ENCODE peak calls at places on chromosomes 1 and 21, in eight cellular contexts. J, S, B, M, C, N, P and O are unnamed samples.

GRCh38 chr21:15729674-15730483 is at the start of gene USP25:
- DNase-seq in S (peak), B (peak), C (peak), M (peak), N (peak), P (peak), J (peak), O (peak)

GRCh38 chr1:17575786-17576584 is 36.5 kb downstream of the ARHGEF10L start:
- DNase-seq in P (no peak), N (no peak), B (no peak), C (no peak), M (no peak), S (no peak), J (no peak), O (no peak)

GRCh38 chr1:227939791-227940771 is 7.7 kb downstream of the WNT9A start:
- DNase-seq in S (no peak), P (peak), M (no peak), C (peak), N (no peak), B (no peak), J (no peak), O (no peak)

GRCh38 chr1:53511933-53512806 is 53.0 kb downstream of the DMRTB1 start:
- DNase-seq in B (peak), P (no peak), J (no peak), S (peak), N (no peak), C (no peak), M (peak), O (no peak)

GRCh38 chr1:22350987-22351756 is 100.5 kb upstream of the ZBTB40 start:
- DNase-seq in N (no peak), M (no peak), B (no peak), P (no peak), C (peak), J (no peak), S (no peak), O (no peak)

GRCh38 chr21:34039678-34040382 is 33.5 kb upstream of the MRPS6 start:
- DNase-seq in J (no peak), P (no peak), S (no peak), B (no peak), N (peak), C (peak), M (no peak), O (no peak)

GRCh38 chr1:160806784-160807183 is 10.8 kb downstream of the LY9 start:
- DNase-seq in M (no peak), C (no peak), N (no peak), J (no peak), S (no peak), B (no peak), P (no peak), O (no peak)

GRCh38 chr1:203992440-203992839 is 80.5 kb upstream of the SOX13 start:
- DNase-seq in N (no peak), P (no peak), S (no peak), M (no peak), C (no peak), J (no peak), B (peak), O (no peak)

GRCh38 chr1:62906428-62906886 is 122.5 kb downstream of the ATG4C start:
- DNase-seq in B (peak), C (no peak), S (no peak), P (no peak), M (no peak), J (no peak), N (peak), O (peak)

GRCh38 chr1:214498030-214498429 is 53.4 kb downstream of the PTPN14 start:
- DNase-seq in P (no peak), M (no peak), N (no peak), J (no peak), C (no peak), B (no peak), S (no peak), O (no peak)

GRCh38 chr21:45612096-45613019 is 31.2 kb upstream of the PCBP3 start:
- DNase-seq in M (no peak), S (peak), B (peak), P (no peak), J (no peak), C (no peak), N (no peak), O (no peak)